ENCODE peak calls at places on chromosomes 12 and 14, in five cellular contexts. N, M, S, D and E are unnamed samples.

GRCh38 chr14:67335781-67336180 is 23.8 kb downstream of the ATP6V1D start:
- DNase-seq in N (peak; percentile 27), M (no peak), D (no peak), S (no peak), E (no peak)

GRCh38 chr12:95380997-95381786 is 92.8 kb upstream of the METAP2 start:
- DNase-seq in N (no peak), S (no peak), D (no peak), M (no peak), E (no peak)

GRCh38 chr12:104223599-104224168 is 8.1 kb downstream of the TXNRD1 start:
- DNase-seq in N (no peak), M (no peak), S (no peak), D (no peak), E (no peak)

GRCh38 chr12:108815875-108816594 is 41.3 kb downstream of the SSH1 start:
- DNase-seq in M (no peak), N (peak; percentile 54), S (no peak), D (no peak), E (no peak)

GRCh38 chr12:81626406-81626805 is 132.7 kb downstream of the PPFIA2 start:
- DNase-seq in D (no peak), S (no peak), M (no peak), N (no peak), E (no peak)

GRCh38 chr12:94875525-94875924 is 128.0 kb downstream of the NDUFA12 start:
- DNase-seq in S (no peak), D (no peak), M (no peak), N (no peak), E (no peak)

GRCh38 chr14:33081259-33081658 is 142.6 kb downstream of the NPAS3 start:
- DNase-seq in M (no peak), S (no peak), N (no peak), D (no peak), E (no peak)

GRCh38 chr12:47190271-47190750 is 110.6 kb upstream of the AMIGO2 start:
- DNase-seq in M (no peak), N (peak; percentile 74), S (no peak), D (no peak), E (no peak)

GRCh38 chr12:27221625-27222387 is 22.3 kb upstream of the STK38L start:
- DNase-seq in S (no peak), M (no peak), N (no peak), D (no peak), E (no peak)

GRCh38 chr12:123532021-123532420 is 1.5 kb downstream of the RILPL1 start:
- DNase-seq in S (no peak), D (no peak), N (peak; percentile 10), M (no peak), E (no peak)

GRCh38 chr12:80269953-80270552 is 170.7 kb downstream of the OTOGL start:
- DNase-seq in S (no peak), M (no peak), D (no peak), N (peak; percentile 60), E (no peak)

GRCh38 chr14:93332032-93332852 is 594 bp downstream of the BTBD7 start:
- DNase-seq in D (peak; percentile 67), N (peak; percentile 49), M (peak; percentile 80), S (peak; percentile 78), E (no peak)

GRCh38 chr14:72070458-72070857 is 138.2 kb downstream of the RGS6 start:
- DNase-seq in D (no peak), M (no peak), N (no peak), S (no peak), E (no peak)

GRCh38 chr12:102569803-102570202 is 89.4 kb upstream of the IGF1 start:
- DNase-seq in S (no peak), N (no peak), D (no peak), M (no peak), E (no peak)

GRCh38 chr14:81940636-81941035 is 407.0 kb upstream of the SEL1L start:
- DNase-seq in S (no peak), M (no peak), N (no peak), D (no peak), E (no peak)

GRCh38 chr12:79183003-79183402 is 318.4 kb downstream of the SYT1 start:
- DNase-seq in N (peak; percentile 57), M (no peak), S (no peak), D (no peak), E (no peak)

GRCh38 chr12:102675672-102676071 is 195.3 kb upstream of the IGF1 start:
- DNase-seq in N (peak; percentile 13), D (no peak), S (no peak), M (no peak), E (no peak)

GRCh38 chr14:22699801-22700564 is 55.8 kb upstream of the OR6J1 start:
- DNase-seq in D (no peak), S (no peak), M (no peak), N (no peak), E (no peak)

GRCh38 chr12:132067182-132067581 is 76.9 kb downstream of the DDX51 start:
- DNase-seq in S (no peak), M (no peak), D (no peak), N (peak; percentile 48), E (no peak)

GRCh38 chr14:100660498-100661339 is 66.0 kb upstream of the DLK1 start:
- DNase-seq in M (peak; percentile 22), D (no peak), N (peak; percentile 86), S (no peak), E (no peak)

GRCh38 chr14:51318777-51319176 is 78.7 kb downstream of the TMX1 start:
- DNase-seq in N (no peak), D (no peak), S (no peak), M (no peak), E (no peak)

GRCh38 chr14:94001501-94002396 is 4.6 kb downstream of the CCDC197 start:
- DNase-seq in D (peak; percentile 37), S (peak; percentile 59), N (peak; percentile 67), M (no peak), E (no peak)

GRCh38 chr14:29536886-29537511 is 390.6 kb downstream of the PRKD1 start:
- DNase-seq in S (no peak), N (peak; percentile 35), D (no peak), M (no peak), E (no peak)

GRCh38 chr12:29155079-29155478 is 6.0 kb downstream of the FAR2 start:
- DNase-seq in M (no peak), S (no peak), N (no peak), D (no peak), E (no peak)

GRCh38 chr14:37874429-37875109 is 279.1 kb downstream of the TTC6 start:
- DNase-seq in N (peak; percentile 48), S (peak; percentile 86), D (peak; percentile 78), M (peak; percentile 89), E (peak; percentile 79)

GRCh38 chr14:102544745-102545460 is 35.3 kb upstream of the ANKRD9 start:
- DNase-seq in D (no peak), N (no peak), S (peak; percentile 62), M (no peak), E (peak; percentile 73)

GRCh38 chr14:102772781-102773570 is 4.3 kb upstream of the TRAF3 start:
- DNase-seq in S (peak; percentile 14), D (no peak), N (no peak), M (no peak), E (no peak)

GRCh38 chr12:25436206-25436912 is 116.7 kb downstream of the LMNTD1 start:
- DNase-seq in S (no peak), N (peak; percentile 89), D (no peak), M (no peak), E (no peak)

GRCh38 chr12:23113781-23114180 is 488.8 kb downstream of the ETNK1 start:
- DNase-seq in S (no peak), M (no peak), D (no peak), N (no peak), E (no peak)

GRCh38 chr12:83016226-83016835 is 329.6 kb downstream of the TMTC2 start:
- DNase-seq in D (no peak), S (no peak), N (peak; percentile 89), M (no peak), E (no peak)

DNA sequence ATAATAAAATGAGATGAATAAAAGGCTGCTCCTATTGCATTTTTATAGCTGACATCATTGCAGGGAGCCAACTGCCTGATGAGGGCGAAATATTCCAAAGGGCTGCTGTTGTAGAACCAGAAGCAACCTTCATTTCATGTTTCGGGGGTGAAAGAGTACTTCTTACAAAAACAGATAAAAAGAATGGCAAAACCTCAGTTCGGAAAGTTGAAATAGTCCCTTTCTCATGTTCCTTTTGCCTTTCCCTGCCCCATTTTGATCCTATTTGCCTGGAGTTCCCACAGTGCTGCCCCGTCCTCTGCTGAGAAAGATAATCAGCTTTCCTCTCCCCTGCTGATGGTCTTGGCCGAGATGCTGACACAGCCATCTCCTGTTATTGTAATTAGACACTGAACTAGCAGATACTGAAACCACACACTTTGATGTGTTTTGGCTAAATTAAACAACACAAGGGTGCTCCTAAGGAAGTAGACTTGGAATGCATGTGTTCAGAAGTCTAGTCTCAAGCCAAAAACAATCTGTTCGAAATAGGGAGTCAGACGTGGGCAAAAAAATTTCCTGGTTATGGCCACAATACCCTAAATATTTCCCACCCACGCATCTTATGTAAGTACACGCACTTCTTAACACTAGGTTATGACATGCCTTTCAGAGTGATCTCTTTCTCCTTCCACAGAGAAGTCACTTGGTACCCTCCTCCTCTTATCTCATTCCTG is 117.2 kb downstream of the PPM1H start:
- DNase-seq in M (no peak), D (no peak), S (no peak), N (peak; percentile 61), E (no peak)
- H3K27ac ChIP-seq in M (peak overlapping the region; percentile 83), D (peak overlapping the region; percentile 88), S (no peak overlapping the region), N (no peak overlapping the region), E (no peak overlapping the region)

GRCh38 chr12:92141585-92142244 is 3.9 kb downstream of the BTG1 start:
- DNase-seq in N (no peak), M (no peak), S (no peak), D (no peak), E (no peak)

GRCh38 chr12:92143280-92143679 is 2.4 kb downstream of the BTG1 start:
- DNase-seq in D (no peak), S (no peak), M (no peak), N (no peak), E (no peak)

GRCh38 chr12:92140919-92141536 is 4.6 kb downstream of the BTG1 start:
- DNase-seq in D (no peak), M (no peak), S (no peak), N (no peak), E (no peak)

GRCh38 chr12:92144045-92144630 is 1.5 kb downstream of the BTG1 start:
- DNase-seq in M (no peak), N (peak; percentile 99), S (peak; percentile 63), D (peak; percentile 57), E (peak; percentile 75)

GRCh38 chr12:92142251-92142896 is 3.3 kb downstream of the BTG1 start:
- DNase-seq in N (no peak), M (no peak), S (no peak), D (no peak), E (no peak)
- H3K27ac ChIP-seq in N (peak overlapping the region; percentile 31), M (peak overlapping the region; percentile 100), S (peak overlapping the region; percentile 99), D (peak overlapping the region; percentile 98), E (peak overlapping the region; percentile 95)

DNA sequence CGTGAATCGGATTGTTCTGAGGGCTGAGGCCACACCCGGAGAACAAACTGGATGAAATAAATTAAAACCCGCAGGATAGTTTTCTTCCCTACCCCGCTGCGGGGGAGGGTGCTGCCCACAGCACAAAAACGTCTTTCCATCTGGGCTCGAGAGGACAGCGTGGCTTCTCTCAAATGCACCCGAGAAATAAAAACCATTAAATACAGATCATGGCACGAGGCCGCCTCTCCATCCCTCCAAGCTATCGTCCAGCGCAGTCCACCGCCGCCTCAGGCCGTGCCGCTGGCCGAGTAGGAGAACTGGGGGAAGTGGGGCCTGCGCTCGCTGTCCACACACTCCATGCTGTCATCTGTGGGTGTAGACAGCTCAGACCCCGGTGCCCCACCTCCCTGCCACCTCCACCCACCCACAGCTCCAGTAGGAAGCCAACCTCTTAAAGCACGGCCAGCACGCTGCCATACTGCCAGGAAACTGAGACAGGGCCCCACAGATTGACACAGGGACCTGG is 17.2 kb downstream of the SIVA1 start:
- DNase-seq in M (no peak), N (no peak), S (no peak), D (no peak), E (no peak)
- H3K27ac ChIP-seq in M (no peak overlapping the region), N (no peak overlapping the region), S (no peak overlapping the region), D (no peak overlapping the region), E (no peak overlapping the region)

GRCh38 chr14:24187538-24187915 is 1.1 kb downstream of the IPO4 start:
- DNase-seq in N (no peak), S (no peak), D (no peak), M (no peak), E (no peak)
- H3K27ac ChIP-seq in N (no peak overlapping the region), S (peak overlapping the region; percentile 70), D (no peak overlapping the region), M (no peak overlapping the region), E (no peak overlapping the region)